ENCODE peak calls at places on chromosomes 3 and 15, in five cellular contexts. A is neural progenitor cell, V is GM23248, R is MM.1S, W is GM23338. P is an unnamed sample.
A peak's percentile ranks its signal among the peaks of the same experiment; 100 is the strongest.

GRCh38 chr3:46186856-46187700 is 21.0 kb downstream of the CCR1 start:
- DNase-seq in V (no peak), A (no peak), R (peak; percentile 87), W (no peak), P (no peak)

GRCh38 chr3:5330152-5330810 is 142.8 kb downstream of the EDEM1 start:
- DNase-seq in R (no peak), A (no peak), V (peak; percentile 56), W (no peak), P (peak; percentile 92)

GRCh38 chr3:136186330-136186729 is 9.8 kb downstream of the MSL2 start:
- DNase-seq in A (no peak), V (peak; percentile 25), W (peak; percentile 15), R (peak; percentile 23), P (peak; percentile 43)

GRCh38 chr3:195186041-195186709 is 84.8 kb downstream of the XXYLT1 start:
- DNase-seq in R (no peak), V (no peak), W (no peak), A (no peak), P (no peak)

GRCh38 chr3:28841436-28841835 is 439.4 kb upstream of the RBMS3 start:
- DNase-seq in W (no peak), R (no peak), A (no peak), V (no peak), P (no peak)

GRCh38 chr3:52299815-52300611 is 12.4 kb downstream of the GLYCTK start:
- DNase-seq in A (peak; percentile 62), W (peak; percentile 50), V (peak; percentile 43), R (no peak), P (peak; percentile 23)

GRCh38 chr3:156024904-156025303 is 95.5 kb upstream of the KCNAB1 start:
- DNase-seq in W (peak; percentile 41), V (peak; percentile 61), A (peak; percentile 76), R (no peak), P (peak; percentile 23)

GRCh38 chr15:49116108-49116507 is 39.3 kb downstream of the COPS2 start:
- DNase-seq in A (no peak), R (no peak), V (no peak), W (no peak), P (no peak)

GRCh38 chr15:29103825-29104565 is 165.6 kb downstream of the NSMCE3 start:
- DNase-seq in A (peak; percentile 95), V (peak; percentile 90), R (no peak), W (peak; percentile 93), P (peak; percentile 43)

GRCh38 chr15:73318463-73319351 is 50.1 kb downstream of the HCN4 start:
- DNase-seq in A (peak; percentile 81), V (peak; percentile 20), R (no peak), W (peak; percentile 87), P (no peak)

GRCh38 chr15:36501063-36501678 is 78.3 kb upstream of the CDIN1 start:
- DNase-seq in A (peak; percentile 85), W (peak; percentile 92), V (peak; percentile 77), R (peak; percentile 68), P (peak; percentile 87)

GRCh38 chr15:48946088-48946839 is 17.5 kb downstream of the SHC4 start:
- DNase-seq in R (no peak), A (no peak), W (no peak), V (peak; percentile 72), P (peak; percentile 84)

GRCh38 chr3:152376351-152377183 is 107.8 kb downstream of the MBNL1 start:
- DNase-seq in V (peak; percentile 43), R (peak; percentile 34), W (no peak), A (no peak), P (peak; percentile 51)

GRCh38 chr3:102200560-102200959 is 234.3 kb upstream of the ZPLD1 start:
- DNase-seq in R (no peak), V (no peak), A (no peak), W (no peak), P (no peak)

GRCh38 chr15:72907733-72908132 is 124.2 kb upstream of the ADPGK start:
- DNase-seq in W (no peak), A (no peak), R (no peak), V (no peak), P (no peak)

GRCh38 chr3:195204360-195205166 is 66.4 kb downstream of the XXYLT1 start:
- DNase-seq in A (no peak), R (no peak), W (no peak), V (peak; percentile 24), P (no peak)

GRCh38 chr3:119498188-119498987 is at the start of gene TIMMDC1:
- DNase-seq in A (peak; percentile 98), R (peak; percentile 99), V (peak; percentile 99), W (peak; percentile 99), P (peak; percentile 99)

GRCh38 chr15:67838789-67839332 is 984 bp downstream of the RNU6-1 start:
- DNase-seq in W (peak; percentile 93), R (no peak), A (peak; percentile 87), V (peak; percentile 69), P (peak; percentile 61)

GRCh38 chr15:69265347-69265955 is 33.3 kb upstream of the PAQR5 start:
- DNase-seq in R (peak; percentile 68), W (peak; percentile 57), V (peak; percentile 44), A (peak; percentile 55), P (peak; percentile 58)

GRCh38 chr15:95626501-95627361 is 703.8 kb upstream of the NR2F2 start:
- DNase-seq in R (no peak), A (peak; percentile 92), V (no peak), W (peak; percentile 33), P (no peak)

GRCh38 chr3:44117239-44117638 is 124.4 kb upstream of the TOPAZ1 start:
- DNase-seq in W (peak; percentile 78), R (no peak), A (peak; percentile 20), V (no peak), P (peak; percentile 35)

GRCh38 chr3:100590114-100590839 is 19.1 kb upstream of the ADGRG7 start:
- DNase-seq in W (peak; percentile 74), A (peak; percentile 64), R (peak; percentile 58), V (peak; percentile 77), P (peak; percentile 87)

GRCh38 chr3:180295811-180296210 is 259.1 kb upstream of the PEX5L start:
- DNase-seq in R (no peak), V (no peak), A (no peak), W (no peak), P (peak; percentile 77)

GRCh38 chr3:99620976-99621375 is 17.4 kb upstream of the COL8A1 start:
- DNase-seq in A (no peak), W (no peak), R (no peak), V (no peak), P (peak; percentile 57)

GRCh38 chr3:9211155-9211950 is 38.1 kb downstream of the SRGAP3 start:
- DNase-seq in V (peak; percentile 65), A (no peak), W (no peak), R (no peak), P (peak; percentile 55)

GRCh38 chr3:148211725-148212124 is 486.0 kb upstream of the AGTR1 start:
- DNase-seq in R (no peak), V (peak; percentile 64), W (no peak), A (no peak), P (peak; percentile 29)

GRCh38 chr3:71104586-71104985 is 478.9 kb downstream of the FOXP1 start:
- DNase-seq in A (no peak), V (no peak), W (no peak), R (no peak), P (no peak)

GRCh38 chr3:17775073-17775472 is 32.6 kb upstream of the TBC1D5 start:
- DNase-seq in R (no peak), V (no peak), W (no peak), A (no peak), P (no peak)

GRCh38 chr3:168981396-168981795 is 682.1 kb downstream of the MECOM start:
- DNase-seq in A (no peak), V (peak; percentile 49), W (no peak), R (no peak), P (peak; percentile 52)

GRCh38 chr3:14256046-14256445 is 77.4 kb downstream of the LSM3 start:
- DNase-seq in R (no peak), W (no peak), A (no peak), V (no peak), P (no peak)

GRCh38 chr15:71716990-71717389 is 93.4 kb upstream of the NR2E3 start:
- DNase-seq in V (peak; percentile 63), R (no peak), W (no peak), A (no peak), P (peak; percentile 35)

GRCh38 chr15:57861805-57862586 is 155.5 kb downstream of the POLR2M start:
- DNase-seq in R (no peak), A (no peak), W (no peak), V (peak; percentile 93), P (peak; percentile 57)

GRCh38 chr3:9020396-9020795 is 57.1 kb upstream of the RAD18 start:
- DNase-seq in R (no peak), W (no peak), V (no peak), A (no peak), P (no peak)

GRCh38 chr15:61794276-61794675 is 266.0 kb downstream of the VPS13C start:
- DNase-seq in V (peak; percentile 5), W (no peak), R (no peak), A (no peak), P (peak; percentile 13)

GRCh38 chr15:92655178-92655995 is at the start of gene FAM174B:
- DNase-seq in V (peak; percentile 57), R (peak; percentile 76), A (peak; percentile 84), W (peak; percentile 84), P (peak; percentile 53)
- TF ChIP-seq EZH2 in V (no peak), R (no peak), A (no peak), W (no peak), P (no peak)

GRCh38 chr3:56468184-56469106 is at the start of gene ERC2:
- DNase-seq in R (no peak), W (peak; percentile 96), V (peak; percentile 47), A (peak; percentile 97), P (peak; percentile 42)

GRCh38 chr3:56467801-56468183 is 475 bp downstream of the ERC2 start:
- DNase-seq in R (no peak), W (peak; percentile 53), A (peak; percentile 70), V (peak; percentile 10), P (no peak)

GRCh38 chr3:56469141-56469540 is 874 bp upstream of the ERC2 start:
- DNase-seq in R (no peak), A (no peak), W (no peak), V (no peak), P (no peak)

GRCh38 chr3:56471771-56472170 is 3.5 kb upstream of the ERC2 start:
- DNase-seq in R (no peak), A (no peak), W (no peak), V (no peak), P (no peak)

GRCh38 chr3:56467108-56467507 is 1.2 kb downstream of the ERC2 start:
- DNase-seq in A (peak; percentile 96), V (no peak), R (no peak), W (peak; percentile 98), P (peak; percentile 87)
- TF ChIP-seq EZH2phosphoT487 in A (no peak), V (no peak), R (no peak), W (no peak), P (no peak)

DNA sequence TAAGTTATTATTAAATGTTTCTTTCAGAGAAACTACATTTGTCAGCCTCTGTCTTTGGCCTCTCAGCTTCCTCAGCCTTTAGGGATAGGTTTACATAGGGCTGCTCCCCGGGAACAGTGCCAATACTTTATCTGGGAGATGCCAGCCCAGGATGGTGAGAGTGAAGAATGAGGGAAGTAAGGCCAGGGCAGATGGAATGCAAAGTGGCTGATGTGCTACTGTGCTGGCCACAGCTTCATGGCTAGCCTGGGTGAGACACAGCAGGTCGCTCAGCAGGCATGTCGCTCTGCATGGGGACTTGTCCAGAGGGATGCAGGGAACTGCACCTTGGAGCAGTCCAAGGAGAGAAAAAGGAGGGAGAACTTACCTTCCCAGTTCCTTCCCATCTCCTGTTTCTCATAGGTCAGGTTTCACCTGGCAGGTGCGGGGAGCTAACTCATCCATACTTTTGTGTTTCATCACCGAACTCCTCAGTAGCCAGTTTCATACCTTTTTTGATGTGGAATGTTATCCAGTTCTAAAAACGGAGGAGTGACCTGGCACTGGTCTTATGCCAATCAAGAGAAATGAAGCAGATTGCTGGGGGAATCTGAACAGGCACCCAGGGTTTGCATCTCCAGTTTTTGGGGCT is 30.9 kb upstream of the C15orf39 start:
- DNase-seq in W (no peak), R (no peak), V (peak; percentile 35), A (no peak), P (peak; percentile 83)
- H3F3A ChIP-seq in W (no peaks in the 10 kb centered on the region), R (no peaks in the 10 kb centered on the region), V (peaks cover 35% of the 10 kb centered on the region), A (no peaks in the 10 kb centered on the region), P (peaks cover 4% of the 10 kb centered on the region)

GRCh38 chr3:11385908-11386307 is 113.7 kb downstream of the ATG7 start:
- DNase-seq in W (peak; percentile 12), V (no peak), R (no peak), A (no peak), P (peak; percentile 24)
- TF ChIP-seq EZH2 in W (no peak), V (no peak), R (no peak), A (no peak), P (no peak)